ENCODE peak calls at places on chromosomes 11 and 22, in seven cellular contexts. One of them, this sample, is unnamed.

GRCh38 chr11:46371994-46372393 is 9.5 kb upstream of the MDK start:
- DNase-seq in stimulated activated CD4-positive, alpha-beta T cell treated with anti-CD3 and anti-CD28 coated beads, Interleukin-1b, Interleukin-23, amount 100 ng/mL, for 24 hours: no peak
- DNase-seq in activated T-helper 1 cell treated with anti-CD3 and anti-CD28 coated beads, Interleukin-2, amount 50 U/mL, for 16 hours: no peak
- DNase-seq in amygdala: no peak
- DNase-seq in mesendoderm: no peak
- DNase-seq in amniotic stem cell: no peak
- DNase-seq in activated T-cell treated with anti-CD3 and anti-CD28 coated beads, Interleukin-2, amount 50 U/mL, for 72 hours: no peak
- DNase-seq in this sample: no peak

GRCh38 chr22:44625981-44626687 is 75.9 kb upstream of the PRR5 start:
- DNase-seq in stimulated activated CD4-positive, alpha-beta T cell treated with anti-CD3 and anti-CD28 coated beads, Interleukin-1b, Interleukin-23, amount 100 ng/mL, for 24 hours: peak
- DNase-seq in activated T-helper 1 cell treated with anti-CD3 and anti-CD28 coated beads, Interleukin-2, amount 50 U/mL, for 16 hours: peak
- DNase-seq in amygdala: no peak
- DNase-seq in mesendoderm: peak
- DNase-seq in amniotic stem cell: peak
- DNase-seq in activated T-cell treated with anti-CD3 and anti-CD28 coated beads, Interleukin-2, amount 50 U/mL, for 72 hours: peak
- DNase-seq in this sample: peak

GRCh38 chr11:69351460-69351859 is 57.5 kb downstream of the MYEOV start:
- DNase-seq in stimulated activated CD4-positive, alpha-beta T cell treated with anti-CD3 and anti-CD28 coated beads, Interleukin-1b, Interleukin-23, amount 100 ng/mL, for 24 hours: no peak
- DNase-seq in activated T-helper 1 cell treated with anti-CD3 and anti-CD28 coated beads, Interleukin-2, amount 50 U/mL, for 16 hours: no peak
- DNase-seq in amygdala: no peak
- DNase-seq in mesendoderm: peak
- DNase-seq in amniotic stem cell: no peak
- DNase-seq in activated T-cell treated with anti-CD3 and anti-CD28 coated beads, Interleukin-2, amount 50 U/mL, for 72 hours: no peak
- DNase-seq in this sample: no peak

GRCh38 chr11:77959434-77959833 is 35.0 kb downstream of the INTS4 start:
- DNase-seq in stimulated activated CD4-positive, alpha-beta T cell treated with anti-CD3 and anti-CD28 coated beads, Interleukin-1b, Interleukin-23, amount 100 ng/mL, for 24 hours: no peak
- DNase-seq in activated T-helper 1 cell treated with anti-CD3 and anti-CD28 coated beads, Interleukin-2, amount 50 U/mL, for 16 hours: no peak
- DNase-seq in amygdala: no peak
- DNase-seq in mesendoderm: no peak
- DNase-seq in amniotic stem cell: no peak
- DNase-seq in activated T-cell treated with anti-CD3 and anti-CD28 coated beads, Interleukin-2, amount 50 U/mL, for 72 hours: no peak
- DNase-seq in this sample: no peak

GRCh38 chr11:73779084-73779902 is 8.4 kb upstream of the MRPL48 start:
- DNase-seq in stimulated activated CD4-positive, alpha-beta T cell treated with anti-CD3 and anti-CD28 coated beads, Interleukin-1b, Interleukin-23, amount 100 ng/mL, for 24 hours: peak
- DNase-seq in activated T-helper 1 cell treated with anti-CD3 and anti-CD28 coated beads, Interleukin-2, amount 50 U/mL, for 16 hours: peak
- DNase-seq in amygdala: peak
- DNase-seq in mesendoderm: peak
- DNase-seq in amniotic stem cell: peak
- DNase-seq in activated T-cell treated with anti-CD3 and anti-CD28 coated beads, Interleukin-2, amount 50 U/mL, for 72 hours: peak
- DNase-seq in this sample: peak

GRCh38 chr11:124886476-124886875 is 11.2 kb downstream of the ROBO4 start:
- DNase-seq in stimulated activated CD4-positive, alpha-beta T cell treated with anti-CD3 and anti-CD28 coated beads, Interleukin-1b, Interleukin-23, amount 100 ng/mL, for 24 hours: no peak
- DNase-seq in activated T-helper 1 cell treated with anti-CD3 and anti-CD28 coated beads, Interleukin-2, amount 50 U/mL, for 16 hours: no peak
- DNase-seq in amygdala: no peak
- DNase-seq in mesendoderm: no peak
- DNase-seq in amniotic stem cell: no peak
- DNase-seq in activated T-cell treated with anti-CD3 and anti-CD28 coated beads, Interleukin-2, amount 50 U/mL, for 72 hours: no peak
- DNase-seq in this sample: no peak

GRCh38 chr11:26700536-26701235 is 21.2 kb downstream of the SLC5A12 start:
- DNase-seq in stimulated activated CD4-positive, alpha-beta T cell treated with anti-CD3 and anti-CD28 coated beads, Interleukin-1b, Interleukin-23, amount 100 ng/mL, for 24 hours: no peak
- DNase-seq in activated T-helper 1 cell treated with anti-CD3 and anti-CD28 coated beads, Interleukin-2, amount 50 U/mL, for 16 hours: no peak
- DNase-seq in amygdala: no peak
- DNase-seq in mesendoderm: peak
- DNase-seq in amniotic stem cell: no peak
- DNase-seq in activated T-cell treated with anti-CD3 and anti-CD28 coated beads, Interleukin-2, amount 50 U/mL, for 72 hours: no peak
- DNase-seq in this sample: no peak

GRCh38 chr11:60349990-60350389 is 22.9 kb downstream of the MS4A6E start:
- DNase-seq in stimulated activated CD4-positive, alpha-beta T cell treated with anti-CD3 and anti-CD28 coated beads, Interleukin-1b, Interleukin-23, amount 100 ng/mL, for 24 hours: no peak
- DNase-seq in activated T-helper 1 cell treated with anti-CD3 and anti-CD28 coated beads, Interleukin-2, amount 50 U/mL, for 16 hours: no peak
- DNase-seq in amygdala: no peak
- DNase-seq in mesendoderm: no peak
- DNase-seq in amniotic stem cell: no peak
- DNase-seq in activated T-cell treated with anti-CD3 and anti-CD28 coated beads, Interleukin-2, amount 50 U/mL, for 72 hours: no peak
- DNase-seq in this sample: peak

GRCh38 chr11:43952401-43953342 is 10.2 kb downstream of the C11orf96 start:
- DNase-seq in stimulated activated CD4-positive, alpha-beta T cell treated with anti-CD3 and anti-CD28 coated beads, Interleukin-1b, Interleukin-23, amount 100 ng/mL, for 24 hours: no peak
- DNase-seq in activated T-helper 1 cell treated with anti-CD3 and anti-CD28 coated beads, Interleukin-2, amount 50 U/mL, for 16 hours: no peak
- DNase-seq in amygdala: no peak
- DNase-seq in mesendoderm: no peak
- DNase-seq in amniotic stem cell: no peak
- DNase-seq in activated T-cell treated with anti-CD3 and anti-CD28 coated beads, Interleukin-2, amount 50 U/mL, for 72 hours: no peak
- DNase-seq in this sample: no peak

GRCh38 chr22:25970348-25970995 is 198.8 kb upstream of the SEZ6L start:
- DNase-seq in stimulated activated CD4-positive, alpha-beta T cell treated with anti-CD3 and anti-CD28 coated beads, Interleukin-1b, Interleukin-23, amount 100 ng/mL, for 24 hours: no peak
- DNase-seq in activated T-helper 1 cell treated with anti-CD3 and anti-CD28 coated beads, Interleukin-2, amount 50 U/mL, for 16 hours: no peak
- DNase-seq in amygdala: no peak
- DNase-seq in mesendoderm: peak
- DNase-seq in amniotic stem cell: no peak
- DNase-seq in activated T-cell treated with anti-CD3 and anti-CD28 coated beads, Interleukin-2, amount 50 U/mL, for 72 hours: no peak
- DNase-seq in this sample: no peak

GRCh38 chr11:96293583-96293982 is 49.4 kb downstream of the MAML2 start:
- DNase-seq in stimulated activated CD4-positive, alpha-beta T cell treated with anti-CD3 and anti-CD28 coated beads, Interleukin-1b, Interleukin-23, amount 100 ng/mL, for 24 hours: no peak
- DNase-seq in activated T-helper 1 cell treated with anti-CD3 and anti-CD28 coated beads, Interleukin-2, amount 50 U/mL, for 16 hours: no peak
- DNase-seq in amygdala: no peak
- DNase-seq in mesendoderm: no peak
- DNase-seq in amniotic stem cell: no peak
- DNase-seq in activated T-cell treated with anti-CD3 and anti-CD28 coated beads, Interleukin-2, amount 50 U/mL, for 72 hours: peak
- DNase-seq in this sample: no peak

GRCh38 chr22:27212617-27213177 is 555.3 kb downstream of the MIAT start:
- DNase-seq in stimulated activated CD4-positive, alpha-beta T cell treated with anti-CD3 and anti-CD28 coated beads, Interleukin-1b, Interleukin-23, amount 100 ng/mL, for 24 hours: no peak
- DNase-seq in activated T-helper 1 cell treated with anti-CD3 and anti-CD28 coated beads, Interleukin-2, amount 50 U/mL, for 16 hours: no peak
- DNase-seq in amygdala: no peak
- DNase-seq in mesendoderm: peak
- DNase-seq in amniotic stem cell: peak
- DNase-seq in activated T-cell treated with anti-CD3 and anti-CD28 coated beads, Interleukin-2, amount 50 U/mL, for 72 hours: no peak
- DNase-seq in this sample: no peak

GRCh38 chr11:66848671-66849500 is 5.6 kb downstream of the RCE1 start:
- DNase-seq in stimulated activated CD4-positive, alpha-beta T cell treated with anti-CD3 and anti-CD28 coated beads, Interleukin-1b, Interleukin-23, amount 100 ng/mL, for 24 hours: no peak
- DNase-seq in activated T-helper 1 cell treated with anti-CD3 and anti-CD28 coated beads, Interleukin-2, amount 50 U/mL, for 16 hours: no peak
- DNase-seq in amygdala: no peak
- DNase-seq in mesendoderm: no peak
- DNase-seq in amniotic stem cell: no peak
- DNase-seq in activated T-cell treated with anti-CD3 and anti-CD28 coated beads, Interleukin-2, amount 50 U/mL, for 72 hours: no peak
- DNase-seq in this sample: no peak

GRCh38 chr11:16895306-16895705 is 118.9 kb downstream of the PLEKHA7 start:
- DNase-seq in stimulated activated CD4-positive, alpha-beta T cell treated with anti-CD3 and anti-CD28 coated beads, Interleukin-1b, Interleukin-23, amount 100 ng/mL, for 24 hours: no peak
- DNase-seq in activated T-helper 1 cell treated with anti-CD3 and anti-CD28 coated beads, Interleukin-2, amount 50 U/mL, for 16 hours: no peak
- DNase-seq in amygdala: no peak
- DNase-seq in mesendoderm: no peak
- DNase-seq in amniotic stem cell: no peak
- DNase-seq in activated T-cell treated with anti-CD3 and anti-CD28 coated beads, Interleukin-2, amount 50 U/mL, for 72 hours: no peak
- DNase-seq in this sample: no peak

GRCh38 chr11:70573701-70574151 is 175.4 kb downstream of the CTTN start:
- DNase-seq in stimulated activated CD4-positive, alpha-beta T cell treated with anti-CD3 and anti-CD28 coated beads, Interleukin-1b, Interleukin-23, amount 100 ng/mL, for 24 hours: no peak
- DNase-seq in activated T-helper 1 cell treated with anti-CD3 and anti-CD28 coated beads, Interleukin-2, amount 50 U/mL, for 16 hours: no peak
- DNase-seq in amygdala: no peak
- DNase-seq in mesendoderm: no peak
- DNase-seq in amniotic stem cell: no peak
- DNase-seq in activated T-cell treated with anti-CD3 and anti-CD28 coated beads, Interleukin-2, amount 50 U/mL, for 72 hours: no peak
- DNase-seq in this sample: no peak

GRCh38 chr22:21697021-21697771 is 31.4 kb downstream of the PPIL2 start:
- DNase-seq in stimulated activated CD4-positive, alpha-beta T cell treated with anti-CD3 and anti-CD28 coated beads, Interleukin-1b, Interleukin-23, amount 100 ng/mL, for 24 hours: no peak
- DNase-seq in activated T-helper 1 cell treated with anti-CD3 and anti-CD28 coated beads, Interleukin-2, amount 50 U/mL, for 16 hours: no peak
- DNase-seq in amygdala: no peak
- DNase-seq in mesendoderm: no peak
- DNase-seq in amniotic stem cell: no peak
- DNase-seq in activated T-cell treated with anti-CD3 and anti-CD28 coated beads, Interleukin-2, amount 50 U/mL, for 72 hours: no peak
- DNase-seq in this sample: no peak